ENCODE peak calls at places on chromosomes 11 and 22, in seven cellular contexts. G is Peyer's patch, A is HCT116, V is suprapubic skin, N is stomach, Z is A549, T is esophagus squamous epithelium. L is an unnamed sample.
A peak's percentile ranks its signal among the peaks of the same experiment; 100 is the strongest.

GRCh38 chr22:25032066-25032465 is 79.5 kb downstream of the KIAA1671 start:
- DNase-seq in A (no peak), T (no peak), G (no peak), N (no peak), Z (no peak), V (no peak), L (no peak)

GRCh38 chr11:128323381-128323780 is 264.0 kb downstream of the ETS1 start:
- DNase-seq in G (no peak), T (no peak), V (no peak), A (no peak), N (no peak), Z (no peak), L (no peak)

GRCh38 chr22:49738566-49738965 is 89.1 kb downstream of the BRD1 start:
- DNase-seq in T (no peak), A (no peak), V (no peak), G (no peak), Z (no peak), N (peak; percentile 19), L (no peak)

GRCh38 chr11:83583953-83584352 is 297.8 kb upstream of the CCDC90B start:
- DNase-seq in G (no peak), N (no peak), T (no peak), Z (no peak), A (no peak), V (no peak), L (no peak)

GRCh38 chr11:73374130-73374529 is 2.1 kb upstream of the RELT start:
- DNase-seq in Z (no peak), N (no peak), T (no peak), G (no peak), V (no peak), A (no peak), L (no peak)

GRCh38 chr11:46264976-46265375 is 12.5 kb upstream of the CREB3L1 start:
- DNase-seq in N (no peak), Z (no peak), G (no peak), T (no peak), V (no peak), A (no peak), L (no peak)

GRCh38 chr11:118166641-118167040 is 9.8 kb downstream of the SCN2B start:
- DNase-seq in T (no peak), V (no peak), Z (no peak), A (no peak), N (no peak), G (no peak), L (no peak)

GRCh38 chr11:118672865-118673264 is 6.6 kb downstream of the TREH start:
- DNase-seq in V (peak; percentile 18), T (no peak), Z (no peak), A (no peak), G (no peak), N (no peak), L (no peak)

GRCh38 chr11:134519390-134519750 is 107.3 kb upstream of the B3GAT1 start:
- DNase-seq in G (no peak), V (no peak), N (no peak), Z (no peak), T (no peak), A (no peak), L (no peak)

GRCh38 chr11:134517115-134517514 is 105.1 kb upstream of the B3GAT1 start:
- DNase-seq in A (no peak), N (no peak), V (no peak), T (no peak), Z (no peak), G (no peak), L (no peak)

GRCh38 chr11:134518616-134519389 is 106.8 kb upstream of the B3GAT1 start:
- DNase-seq in Z (no peak), G (no peak), V (peak; percentile 61), A (no peak), T (no peak), N (no peak), L (peak; percentile 56)

GRCh38 chr11:134516529-134516928 is 104.5 kb upstream of the B3GAT1 start:
- DNase-seq in Z (no peak), G (no peak), T (no peak), A (no peak), V (peak; percentile 55), N (no peak), L (peak; percentile 56)

DNA sequence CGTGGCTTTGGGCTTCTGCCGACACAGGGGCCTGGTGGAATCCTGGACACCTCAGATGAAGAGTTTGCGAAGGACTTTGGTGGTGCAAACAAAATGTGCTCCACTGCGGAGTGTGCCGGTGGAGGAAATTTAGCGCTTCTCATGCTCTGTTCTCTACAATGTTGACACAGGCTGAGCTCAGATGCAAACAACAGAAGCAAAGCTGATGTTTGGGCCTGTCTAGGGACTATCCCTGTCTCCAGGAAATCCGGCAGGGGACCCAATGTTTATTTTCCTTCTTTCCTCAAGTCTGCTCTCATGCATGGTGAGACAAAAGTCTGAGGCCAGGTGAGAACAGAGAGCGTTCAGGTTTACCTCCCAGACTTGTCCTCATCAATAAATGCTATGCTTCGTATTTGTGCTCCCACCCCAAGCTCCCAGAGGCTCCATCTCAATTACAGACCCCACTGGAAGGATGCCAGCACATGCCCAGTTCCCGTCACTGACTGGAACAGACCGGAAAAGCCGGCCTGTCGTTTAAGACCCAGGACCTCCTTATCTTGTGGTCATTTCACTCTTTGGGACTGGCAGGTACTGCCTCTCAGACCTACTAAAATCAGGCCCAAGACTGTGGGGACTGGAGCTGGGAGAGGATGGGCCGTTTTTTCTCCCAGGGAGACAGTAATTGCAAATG is 105.7 kb upstream of the B3GAT1 start:
- DNase-seq in V (peak; percentile 54), G (no peak), N (no peak), T (no peak), Z (no peak), A (no peak), L (peak; percentile 36)
- H3K4me3 ChIP-seq in V (no peak overlapping the region), G (no peak overlapping the region), N (no peak overlapping the region), T (no peak overlapping the region), Z (no peak overlapping the region), A (no peak overlapping the region), L (no peak overlapping the region)

GRCh38 chr11:59175104-59175503 is 3.2 kb downstream of the DTX4 start:
- DNase-seq in A (no peak), V (no peak), Z (no peak), T (no peak), G (no peak), N (no peak), L (no peak)

GRCh38 chr11:59173080-59173963 is 1.4 kb downstream of the DTX4 start:
- DNase-seq in V (peak; percentile 81), G (no peak), Z (no peak), N (peak; percentile 35), T (no peak), A (no peak), L (peak; percentile 90)

GRCh38 chr11:59172345-59173079 is 580 bp downstream of the DTX4 start:
- DNase-seq in V (no peak), N (peak; percentile 29), Z (no peak), G (peak; percentile 71), T (no peak), A (no peak), L (no peak)

GRCh38 chr11:59174664-59175033 is 2.7 kb downstream of the DTX4 start:
- DNase-seq in V (no peak), Z (no peak), N (peak; percentile 43), A (no peak), T (no peak), G (no peak), L (no peak)

DNA sequence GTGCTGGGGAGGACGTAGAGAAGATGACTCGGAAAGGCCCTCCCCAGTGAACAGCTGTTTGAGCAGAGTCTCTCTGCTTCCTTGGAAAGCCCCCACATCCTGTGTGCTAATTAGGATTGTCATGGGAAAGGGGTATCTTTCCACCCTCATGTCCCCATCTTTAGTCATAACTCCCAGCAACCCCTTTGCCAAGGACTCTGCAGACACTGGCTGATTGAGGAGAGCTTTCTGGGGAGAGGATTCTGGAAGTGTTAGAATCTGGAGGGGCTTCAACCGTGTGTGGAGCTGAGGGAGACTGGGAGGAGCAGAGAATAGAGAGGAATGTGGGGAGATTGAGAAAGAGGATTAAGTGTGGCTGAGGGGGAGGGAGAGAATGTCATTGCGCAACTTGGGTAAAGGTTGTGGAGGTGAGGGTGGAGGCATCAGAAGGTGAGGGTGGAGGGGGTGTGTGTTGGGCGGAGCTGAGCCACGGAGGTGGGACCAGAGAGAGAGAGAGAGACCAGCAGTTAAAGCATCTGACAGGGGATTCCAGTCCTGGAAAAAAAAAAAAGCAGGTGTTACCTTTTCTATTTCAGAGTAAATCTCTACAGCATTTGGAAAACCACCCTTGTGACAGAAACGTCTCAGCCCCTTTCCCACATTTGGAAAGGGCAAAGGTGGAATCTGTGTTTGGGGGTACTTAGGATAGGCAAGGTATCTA is 2.2 kb downstream of the DTX4 start:
- DNase-seq in T (no peak), V (no peak), N (peak; percentile 73), A (no peak), G (no peak), Z (no peak), L (no peak)
- TF ChIP-seq POLR2A in T (no peak), V (no peak), N (no peak), A (no peak), G (peak; percentile 83), Z (no peak), L (no peak)

DNA sequence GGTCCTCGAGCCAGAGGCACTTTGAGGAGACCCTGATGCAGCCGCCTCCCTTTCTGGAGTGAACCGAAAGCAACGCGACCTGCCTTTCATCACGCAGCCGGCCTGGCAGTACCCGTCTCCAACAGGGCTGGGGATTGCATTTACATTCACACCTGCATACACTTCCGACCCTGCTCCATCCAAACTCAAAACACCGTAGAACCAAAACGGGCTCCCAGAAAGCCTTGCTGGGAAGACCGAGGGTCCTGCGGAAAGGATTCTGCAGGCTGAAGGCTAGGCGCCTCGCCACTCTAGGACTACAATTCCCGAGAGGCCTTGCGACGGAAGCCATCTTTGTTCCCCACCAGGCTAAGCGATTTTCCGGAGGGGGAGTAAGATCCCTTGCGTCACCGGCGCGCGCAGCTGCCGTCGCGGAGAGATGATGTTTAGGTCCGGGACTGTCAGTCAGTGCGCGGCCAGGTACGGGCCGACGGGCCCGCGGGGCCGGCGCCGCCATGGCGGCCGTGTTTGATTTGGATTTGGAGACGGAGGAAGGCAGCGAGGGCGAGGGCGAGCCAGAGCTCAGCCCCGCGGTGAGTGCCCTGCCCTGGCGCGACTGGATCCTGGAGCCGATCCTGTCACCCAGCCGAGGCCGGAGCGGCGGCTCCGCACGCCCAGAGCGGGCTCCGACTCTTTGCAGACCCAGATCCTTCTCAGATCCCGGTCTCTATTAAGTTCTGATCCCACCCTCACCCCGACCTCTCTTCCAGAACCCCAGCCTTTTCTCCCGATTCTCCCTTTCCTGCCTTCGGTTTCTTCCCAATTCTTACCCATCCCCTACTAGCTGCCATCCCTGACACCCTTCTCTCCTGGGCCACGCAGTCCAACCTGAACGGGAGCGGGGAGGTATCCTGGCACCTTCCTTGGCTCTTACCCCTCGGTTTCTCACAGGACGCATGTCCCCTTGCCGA is at the start of gene RPS6KB2:
- DNase-seq in A (peak; percentile 94), G (peak; percentile 99), Z (peak; percentile 99), N (peak; percentile 100), T (peak; percentile 94), V (peak; percentile 99), L (peak; percentile 100)
- TF ChIP-seq CTCF in A (no peak), G (no peak), Z (no peak), N (no peak), T (peak; percentile 6), V (no peak), L (no peak)

GRCh38 chr22:48284671-48285070 is 1522.2 kb downstream of the TBC1D22A start:
- DNase-seq in N (no peak), V (peak; percentile 59), T (no peak), G (no peak), A (no peak), Z (no peak), L (no peak)

GRCh38 chr22:48288541-48288940 is 1526.1 kb downstream of the TBC1D22A start:
- DNase-seq in T (no peak), A (no peak), Z (no peak), V (peak; percentile 32), N (no peak), G (no peak), L (no peak)

GRCh38 chr22:48282804-48283203 is 1520.4 kb downstream of the TBC1D22A start:
- DNase-seq in Z (no peak), G (no peak), N (no peak), T (no peak), V (no peak), A (no peak), L (no peak)

DNA sequence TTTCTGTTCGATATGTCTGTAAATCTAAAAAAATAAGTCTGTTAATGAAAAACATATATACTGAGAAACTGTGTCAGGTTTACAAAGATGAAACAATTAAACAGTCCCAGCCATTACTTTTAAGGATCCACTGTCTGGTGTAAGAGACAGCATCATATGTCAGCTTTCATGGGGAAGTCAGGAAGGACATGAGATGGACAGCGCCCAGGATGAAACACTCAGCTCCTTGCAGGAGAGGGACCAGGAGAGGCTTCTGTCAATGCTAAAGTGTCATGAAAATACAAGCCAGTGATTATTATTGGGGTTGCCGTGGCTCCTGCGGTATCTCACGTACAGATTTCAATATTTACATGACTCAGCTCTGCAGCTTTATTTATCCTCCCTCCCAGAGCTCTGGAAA is 1524.6 kb downstream of the TBC1D22A start:
- DNase-seq in Z (no peak), G (no peak), T (no peak), V (peak; percentile 53), N (no peak), A (no peak), L (no peak)
- H3K4me3 ChIP-seq in Z (no peak overlapping the region), G (no peak overlapping the region), T (no peak overlapping the region), V (no peak overlapping the region), N (no peak overlapping the region), A (no peak overlapping the region), L (no peak overlapping the region)